ENCODE peak calls at places on chromosome 5, in five cellular contexts. H, S, I, X and L are unnamed samples.

GRCh38 chr5:119285070-119285916 is 70.5 kb upstream of the TNFAIP8 start:
- DNase-seq in H (no peak), S (no peak), I (no peak), X (peak), L (no peak)

GRCh38 chr5:38364825-38365224 is 106.5 kb downstream of the EGFLAM start:
- DNase-seq in H (no peak), S (no peak), I (no peak), X (no peak), L (no peak)

GRCh38 chr5:72065751-72066255 is 41.5 kb upstream of the MAP1B start:
- DNase-seq in H (no peak), S (no peak), I (no peak), X (no peak), L (no peak)

GRCh38 chr5:68382640-68383039 is 167.1 kb downstream of the PIK3R1 start:
- DNase-seq in H (no peak), S (no peak), I (no peak), X (no peak), L (no peak)

GRCh38 chr5:142013734-142014495 is 1.1 kb upstream of the GNPDA1 start:
- DNase-seq in H (peak), S (peak), I (peak), X (peak), L (no peak)

GRCh38 chr5:149857499-149857898 is 87.1 kb downstream of the PDE6A start:
- DNase-seq in H (no peak), S (peak), I (peak), X (peak), L (no peak)

GRCh38 chr5:149024978-149025377 is 37.9 kb downstream of the SH3TC2 start:
- DNase-seq in H (no peak), S (no peak), I (no peak), X (no peak), L (no peak)

GRCh38 chr5:57082441-57083067 is 91.3 kb upstream of the GPBP1 start:
- DNase-seq in H (peak), S (no peak), I (peak), X (no peak), L (no peak)

GRCh38 chr5:80172067-80172690 is 83.7 kb downstream of the SERINC5 start:
- DNase-seq in H (no peak), S (no peak), I (no peak), X (no peak), L (no peak)

GRCh38 chr5:133807348-133807747 is 161.1 kb downstream of the C5orf15 start:
- DNase-seq in H (no peak), S (no peak), I (no peak), X (no peak), L (no peak)

GRCh38 chr5:73365301-73365853 is 83.2 kb downstream of the FOXD1 start:
- DNase-seq in H (no peak), S (no peak), I (peak), X (no peak), L (no peak)

GRCh38 chr5:167442922-167443321 is 848.5 kb upstream of the WWC1 start:
- DNase-seq in H (no peak), S (no peak), I (peak), X (no peak), L (no peak)

GRCh38 chr5:19795218-19795617 is 192.8 kb downstream of the CDH18 start:
- DNase-seq in H (no peak), S (no peak), I (peak), X (no peak), L (no peak)

GRCh38 chr5:148620696-148621095 is 33.6 kb downstream of the HTR4 start:
- DNase-seq in H (no peak), S (no peak), I (no peak), X (no peak), L (no peak)

GRCh38 chr5:174045470-174046025 is at the start of gene NSG2:
- DNase-seq in H (peak), S (peak), I (peak), X (peak), L (peak)

GRCh38 chr5:77629553-77630245 is 8.8 kb downstream of the OTP start:
- DNase-seq in H (no peak), S (no peak), I (no peak), X (no peak), L (no peak)

GRCh38 chr5:112316731-112317130 is 102.3 kb downstream of the EPB41L4A start:
- DNase-seq in H (no peak), S (no peak), I (no peak), X (no peak), L (no peak)

GRCh38 chr5:164013077-164013670 is 507.8 kb downstream of the MAT2B start:
- DNase-seq in H (peak), S (peak), I (peak), X (peak), L (no peak)

GRCh38 chr5:137516251-137516797 is 17.2 kb upstream of the SPOCK1 start:
- DNase-seq in H (no peak), S (no peak), I (no peak), X (no peak), L (no peak)

GRCh38 chr5:172399826-172400225 is 54.5 kb downstream of the SH3PXD2B start:
- DNase-seq in H (no peak), S (no peak), I (no peak), X (no peak), L (no peak)

GRCh38 chr5:154309805-154310204 is 119.3 kb downstream of the GALNT10 start:
- DNase-seq in H (no peak), S (no peak), I (peak), X (no peak), L (no peak)

GRCh38 chr5:33037101-33037500 is 326.0 kb downstream of the NPR3 start:
- DNase-seq in H (no peak), S (no peak), I (no peak), X (no peak), L (no peak)

GRCh38 chr5:128082551-128083032 is 974 bp upstream of the SLC12A2 start:
- DNase-seq in H (no peak), S (no peak), I (no peak), X (no peak), L (no peak)

GRCh38 chr5:93675458-93676450 is 65.6 kb downstream of the POU5F2 start:
- DNase-seq in H (peak), S (peak), I (no peak), X (no peak), L (no peak)

GRCh38 chr5:135208555-135209494 is 174.8 kb upstream of the PITX1 start:
- DNase-seq in H (no peak), S (no peak), I (peak), X (no peak), L (no peak)

GRCh38 chr5:36763454-36763853 is 113.1 kb upstream of the NIPBL start:
- DNase-seq in H (no peak), S (no peak), I (no peak), X (no peak), L (no peak)

GRCh38 chr5:164600166-164600715 is 1094.8 kb downstream of the MAT2B start:
- DNase-seq in H (no peak), S (no peak), I (peak), X (no peak), L (no peak)

GRCh38 chr5:100794844-100795243 is 108.2 kb downstream of the ST8SIA4 start:
- DNase-seq in H (no peak), S (no peak), I (no peak), X (no peak), L (no peak)

GRCh38 chr5:130652178-130652577 is 512.9 kb downstream of the HINT1 start:
- DNase-seq in H (no peak), S (no peak), I (peak), X (no peak), L (no peak)